ENCODE peak calls at places on chromosomes 5 and 9, in six cellular contexts. H is dorsolateral prefrontal cortex, T is A549, I is upper lobe of right lung, O is IMR-90, J is AG04450. B is an unnamed sample.

GRCh38 chr9:38724749-38725148 is 4.8 kb upstream of the FAM240B start:
- DNase-seq in H (no peak), T (no peak), I (no peak), O (no peak), J (no peak), B (no peak)

GRCh38 chr5:67182406-67182805 is 14.2 kb downstream of the CD180 start:
- DNase-seq in H (no peak), T (no peak), I (peak), O (peak), J (peak), B (no peak)

GRCh38 chr5:429453-430188 is 13.4 kb upstream of the EXOC3 start:
- DNase-seq in H (no peak), T (no peak), I (peak), O (peak), J (no peak), B (peak)

GRCh38 chr9:135048046-135048757 is 39.3 kb upstream of the OLFM1 start:
- DNase-seq in H (no peak), T (no peak), I (peak), O (no peak), J (no peak), B (no peak)

GRCh38 chr5:3127423-3127911 is 376.0 kb upstream of the IRX2 start:
- DNase-seq in H (no peak), T (no peak), I (no peak), O (no peak), J (no peak), B (no peak)

GRCh38 chr5:121031487-121031886 is 567.4 kb downstream of the PRR16 start:
- DNase-seq in H (no peak), T (no peak), I (no peak), O (no peak), J (no peak), B (no peak)

GRCh38 chr5:54703091-54703490 is 185.5 kb downstream of the SNX18 start:
- DNase-seq in H (no peak), T (no peak), I (no peak), O (peak), J (peak), B (no peak)

GRCh38 chr5:168943999-168944398 is 356.9 kb downstream of the SLIT3 start:
- DNase-seq in H (no peak), T (no peak), I (no peak), O (no peak), J (no peak), B (no peak)

GRCh38 chr9:79913867-79914266 is 342.1 kb downstream of the TLE4 start:
- DNase-seq in H (no peak), T (no peak), I (no peak), O (no peak), J (no peak), B (no peak)

GRCh38 chr5:148559461-148559860 is 94.9 kb downstream of the HTR4 start:
- DNase-seq in H (no peak), T (no peak), I (no peak), O (no peak), J (no peak), B (no peak)

GRCh38 chr5:77844408-77845272 is 68.5 kb upstream of the TBCA start:
- DNase-seq in H (no peak), T (no peak), I (no peak), O (no peak), J (no peak), B (no peak)

GRCh38 chr9:4048441-4048840 is 251.4 kb downstream of the GLIS3 start:
- DNase-seq in H (no peak), T (peak), I (no peak), O (peak), J (peak), B (no peak)

GRCh38 chr9:87040410-87041009 is 93.2 kb upstream of the GAS1 start:
- DNase-seq in H (no peak), T (no peak), I (no peak), O (no peak), J (no peak), B (no peak)

GRCh38 chr5:98398465-98398864 is 375.0 kb upstream of the RGMB start:
- DNase-seq in H (no peak), T (no peak), I (no peak), O (no peak), J (no peak), B (no peak)

GRCh38 chr9:121720992-121721350 is 69.5 kb downstream of the DAB2IP start:
- DNase-seq in H (no peak), T (peak), I (no peak), O (no peak), J (no peak), B (no peak)

GRCh38 chr9:113215142-113215541 is 5.9 kb downstream of the FKBP15 start:
- DNase-seq in H (no peak), T (no peak), I (no peak), O (peak), J (no peak), B (peak)

GRCh38 chr5:180172447-180173197 is 36.4 kb downstream of the RASGEF1C start:
- DNase-seq in H (no peak), T (no peak), I (no peak), O (no peak), J (no peak), B (no peak)

GRCh38 chr5:169121631-169122420 is 179.1 kb downstream of the SLIT3 start:
- DNase-seq in H (no peak), T (no peak), I (no peak), O (no peak), J (no peak), B (no peak)

GRCh38 chr5:56330806-56331205 is 97.7 kb upstream of the ANKRD55 start:
- DNase-seq in H (no peak), T (no peak), I (no peak), O (no peak), J (no peak), B (no peak)

GRCh38 chr9:133117271-133118178 is 3.5 kb downstream of the RALGDS start:
- DNase-seq in H (peak), T (no peak), I (no peak), O (no peak), J (no peak), B (no peak)

GRCh38 chr5:161660806-161661205 is 24.7 kb upstream of the GABRA6 start:
- DNase-seq in H (no peak), T (no peak), I (peak), O (no peak), J (no peak), B (no peak)

GRCh38 chr9:91421022-91421765 is 2.4 kb downstream of the NFIL3 start:
- DNase-seq in H (no peak), T (no peak), I (peak), O (peak), J (no peak), B (peak)

GRCh38 chr9:94922691-94923107 is 196.2 kb downstream of the AOPEP start:
- DNase-seq in H (no peak), T (no peak), I (no peak), O (peak), J (no peak), B (no peak)

GRCh38 chr5:102715405-102715804 is 39.7 kb upstream of the PAM start:
- DNase-seq in H (no peak), T (no peak), I (no peak), O (peak), J (peak), B (peak)

GRCh38 chr9:83019246-83019645 is 43.7 kb downstream of the RASEF start:
- DNase-seq in H (no peak), T (no peak), I (no peak), O (no peak), J (no peak), B (no peak)

GRCh38 chr9:134182554-134183219 is 18.3 kb upstream of the RNU6ATAC start:
- DNase-seq in H (peak), T (no peak), I (peak), O (peak), J (no peak), B (no peak)

GRCh38 chr5:35849850-35850249 is 6.8 kb upstream of the IL7R start:
- DNase-seq in H (no peak), T (no peak), I (no peak), O (no peak), J (no peak), B (no peak)

GRCh38 chr5:2139478-2139877 is 256.8 kb upstream of the IRX4 start:
- DNase-seq in H (no peak), T (no peak), I (no peak), O (no peak), J (no peak), B (no peak)

GRCh38 chr9:108290839-108291585 is 564.8 kb downstream of the ACTL7B start:
- DNase-seq in H (no peak), T (no peak), I (no peak), O (no peak), J (no peak), B (no peak)

GRCh38 chr9:75893096-75893495 is 2.6 kb downstream of the PCSK5 start:
- DNase-seq in H (no peak), T (no peak), I (no peak), O (no peak), J (no peak), B (no peak)

GRCh38 chr9:110241491-110242321 is 14.6 kb downstream of the TXN start:
- DNase-seq in H (no peak), T (no peak), I (no peak), O (peak), J (no peak), B (peak)

GRCh38 chr5:125829349-125829748 is 593.9 kb upstream of the GRAMD2B start:
- DNase-seq in H (no peak), T (no peak), I (no peak), O (no peak), J (no peak), B (no peak)

GRCh38 chr9:77021928-77022782 is 2.7 kb downstream of the FOXB2 start:
- DNase-seq in H (no peak), T (no peak), I (no peak), O (no peak), J (no peak), B (no peak)

GRCh38 chr5:61330879-61331406 is 1.1 kb upstream of the ZSWIM6 start:
- DNase-seq in H (peak), T (peak), I (peak), O (peak), J (no peak), B (peak)
- TF ChIP-seq CTCF in H (peak), T (peak), I (peak), O (peak), J (peak), B (peak)

GRCh38 chr9:72871685-72872084 is 81.2 kb downstream of the ALDH1A1 start:
- DNase-seq in H (no peak), T (no peak), I (no peak), O (peak), J (no peak), B (peak)

GRCh38 chr9:72872718-72873117 is 80.1 kb downstream of the ALDH1A1 start:
- DNase-seq in H (no peak), T (no peak), I (no peak), O (no peak), J (no peak), B (no peak)

GRCh38 chr9:72875221-72875620 is 77.6 kb downstream of the ALDH1A1 start:
- DNase-seq in H (no peak), T (no peak), I (no peak), O (no peak), J (no peak), B (no peak)

GRCh38 chr9:72874344-72874743 is 78.5 kb downstream of the ALDH1A1 start:
- DNase-seq in H (no peak), T (no peak), I (no peak), O (no peak), J (no peak), B (no peak)

DNA sequence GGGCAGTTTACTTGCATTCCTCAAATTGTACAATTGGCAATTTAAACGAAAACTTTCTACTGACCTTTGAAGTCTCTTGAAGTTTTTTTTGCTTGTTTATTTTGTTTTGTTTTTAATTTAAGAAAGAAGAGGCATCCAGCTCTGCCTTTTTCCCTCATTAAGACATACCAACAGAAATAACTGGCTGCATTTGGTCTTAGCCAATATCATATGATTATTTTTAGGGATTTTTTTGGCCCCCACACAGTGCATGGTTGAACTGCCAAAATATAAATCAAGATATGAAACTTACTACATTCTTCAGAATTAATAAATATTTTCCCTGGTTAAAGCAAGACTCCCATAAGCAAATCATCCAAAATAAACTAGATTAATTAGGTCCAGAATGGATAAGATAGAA is 79.4 kb downstream of the ALDH1A1 start:
- DNase-seq in H (no peak), T (no peak), I (no peak), O (no peak), J (no peak), B (no peak)
- H3K27ac ChIP-seq in H (no peak), T (peak), I (no peak), O (no peak), J (no peak), B (no peak)

GRCh38 chr9:92506184-92506857 is 24.0 kb upstream of the ASPN start:
- DNase-seq in H (no peak), T (peak), I (no peak), O (peak), J (peak), B (peak)

GRCh38 chr9:92500725-92501124 is 18.4 kb upstream of the ASPN start:
- DNase-seq in H (no peak), T (no peak), I (no peak), O (no peak), J (no peak), B (no peak)

GRCh38 chr9:92504881-92505280 is 22.6 kb upstream of the ASPN start:
- DNase-seq in H (no peak), T (no peak), I (no peak), O (peak), J (no peak), B (no peak)

GRCh38 chr9:92499701-92500100 is 17.4 kb upstream of the ASPN start:
- DNase-seq in H (no peak), T (no peak), I (no peak), O (peak), J (no peak), B (no peak)

GRCh38 chr9:92501671-92502393 is 19.5 kb upstream of the ASPN start:
- DNase-seq in H (no peak), T (peak), I (no peak), O (peak), J (no peak), B (peak)
- TF ChIP-seq CTCF in H (peak), T (peak), I (peak), O (peak), J (peak), B (no peak)

DNA sequence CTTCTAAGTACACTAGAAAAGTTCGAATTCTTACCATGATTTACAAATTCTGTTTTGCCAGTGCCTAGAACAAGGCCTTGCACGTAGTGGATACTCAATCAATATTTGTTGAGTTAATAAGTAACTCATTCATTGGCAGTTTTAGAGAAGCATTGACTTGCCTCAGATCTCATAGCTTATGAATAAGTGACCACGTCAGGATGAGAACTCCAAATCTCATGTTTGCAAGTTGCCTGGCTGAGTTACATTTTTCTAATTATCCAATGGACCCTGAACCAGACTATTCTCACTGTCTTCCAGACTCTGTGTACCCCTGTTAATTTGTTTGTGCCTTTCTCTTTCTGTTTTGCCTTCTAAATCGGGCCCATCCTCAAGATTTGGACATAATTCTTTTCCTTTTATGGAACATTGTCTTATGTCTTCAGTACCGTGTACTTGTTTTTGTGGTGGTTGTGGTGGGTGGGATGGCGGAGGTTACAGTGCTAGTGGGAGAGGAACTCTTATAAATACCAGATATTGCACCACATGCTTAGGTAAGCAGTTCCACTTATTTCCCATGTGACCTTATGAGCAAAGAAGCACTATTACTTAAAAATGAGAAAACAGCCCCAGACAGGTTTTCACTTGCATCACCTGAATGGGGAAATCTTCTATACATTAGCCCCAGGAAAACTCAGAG is 96.3 kb downstream of the UNC13B start:
- DNase-seq in H (no peak), T (no peak), I (no peak), O (no peak), J (no peak), B (no peak)
- H3K27ac ChIP-seq in H (no peak), T (no peak), I (peak), O (no peak), J (no peak), B (no peak)

GRCh38 chr9:2255128-2255527 is 240.0 kb downstream of the SMARCA2 start:
- DNase-seq in H (no peak), T (no peak), I (no peak), O (no peak), J (no peak), B (no peak)
- TF ChIP-seq CTCF in H (no peak), T (no peak), I (no peak), O (no peak), J (no peak), B (no peak)

B was measured in RWPE1.